ENCODE peak calls at places on chromosomes 6 and 20, in nine cellular contexts. Z is LNCaP clone FGC; Y is CD4-positive, CD25-positive, alpha-beta regulatory T cell; C is astrocyte; J is stimulated activated CD4-positive, alpha-beta T cell treated with anti-CD3 and anti-CD28 coated beads, Interleukin-4, amount 100 ng/mL, for 48 hours; F is activated T-helper 1 cell treated with Interleukin-2 at 50 U/mL for 16 hours; R is MCF 10A; T is NCI-H510A treated with DMSO at 0.1 percent for 48 hours; L is heart right ventricle. Q is an unnamed sample.

GRCh38 chr20:10376271-10377075 is 57.5 kb downstream of the MKKS start:
- DNase-seq in Z (no peak), Y (no peak), C (peak; percentile 93), J (no peak), F (no peak), R (no peak), T (no peak), L (no peak), Q (peak; percentile 74)

GRCh38 chr6:20875369-20875963 is 341.2 kb downstream of the CDKAL1 start:
- DNase-seq in Z (no peak), Y (no peak), C (peak; percentile 30), J (no peak), F (no peak), R (peak; percentile 43), T (peak; percentile 76), L (no peak), Q (peak; percentile 62)

GRCh38 chr6:148295261-148295887 is 47.3 kb upstream of the SASH1 start:
- DNase-seq in Z (no peak), Y (no peak), C (no peak), J (no peak), F (no peak), R (no peak), T (no peak), L (no peak), Q (no peak)

GRCh38 chr6:2226775-2227174 is 18.6 kb downstream of the GMDS start:
- DNase-seq in Z (no peak), Y (no peak), C (no peak), J (no peak), F (no peak), R (no peak), T (no peak), L (no peak), Q (no peak)

GRCh38 chr20:55252525-55252924 is 752.8 kb downstream of the CBLN4 start:
- DNase-seq in Z (no peak), Y (no peak), C (peak; percentile 32), J (no peak), F (no peak), R (no peak), T (no peak), L (no peak), Q (no peak)

GRCh38 chr20:1382670-1383069 is 10.2 kb downstream of the FKBP1A start:
- DNase-seq in Z (no peak), Y (no peak), C (no peak), J (no peak), F (no peak), R (no peak), T (no peak), L (no peak), Q (no peak)

GRCh38 chr20:48716086-48716485 is 111.7 kb downstream of the PREX1 start:
- DNase-seq in Z (no peak), Y (peak; percentile 32), C (no peak), J (peak; percentile 19), F (peak; percentile 42), R (no peak), T (no peak), L (no peak), Q (no peak)

GRCh38 chr6:134098276-134098675 is 45.9 kb upstream of the SLC2A12 start:
- DNase-seq in Z (no peak), Y (no peak), C (no peak), J (no peak), F (no peak), R (no peak), T (no peak), L (no peak), Q (no peak)

GRCh38 chr20:57012691-57013090 is 253.8 kb downstream of the BMP7 start:
- DNase-seq in Z (no peak), Y (no peak), C (no peak), J (no peak), F (no peak), R (no peak), T (no peak), L (no peak), Q (no peak)

GRCh38 chr6:33610779-33611421 is 10.2 kb upstream of the ITPR3 start:
- DNase-seq in Z (no peak), Y (no peak), C (no peak), J (no peak), F (no peak), R (peak; percentile 74), T (no peak), L (peak; percentile 36), Q (no peak)